ENCODE peak calls at places on chromosome 10, in ten cellular contexts. One of them, this sample, is unnamed.

GRCh38 chr10:29277296-29277695 is 11.6 kb upstream of the LYZL1 start:
- DNase-seq in left ventricle myocardium inferior: no peak
- DNase-seq in aorta: no peak
- DNase-seq in uterus: no peak
- DNase-seq in ovary: no peak
- DNase-seq in spleen: no peak
- DNase-seq in HL-60: no peak
- DNase-seq in A673: no peak
- DNase-seq in AG04450: no peak
- DNase-seq in lower leg skin: no peak
- DNase-seq in this sample: no peak

GRCh38 chr10:73218466-73219191 is 28.4 kb downstream of the DNAJC9 start:
- DNase-seq in left ventricle myocardium inferior: no peak
- DNase-seq in aorta: no peak
- DNase-seq in uterus: no peak
- DNase-seq in ovary: no peak
- DNase-seq in spleen: no peak
- DNase-seq in HL-60: peak; percentile 28
- DNase-seq in A673: peak; percentile 51
- DNase-seq in AG04450: no peak
- DNase-seq in lower leg skin: no peak
- DNase-seq in this sample: peak; percentile 56

GRCh38 chr10:33559105-33559504 is 224.6 kb upstream of the NRP1 start:
- DNase-seq in left ventricle myocardium inferior: no peak
- DNase-seq in aorta: no peak
- DNase-seq in uterus: peak; percentile 33
- DNase-seq in ovary: no peak
- DNase-seq in spleen: no peak
- DNase-seq in HL-60: no peak
- DNase-seq in A673: no peak
- DNase-seq in AG04450: peak; percentile 48
- DNase-seq in lower leg skin: no peak
- DNase-seq in this sample: peak; percentile 80

GRCh38 chr10:59675812-59676211 is 33.8 kb downstream of the SLC16A9 start:
- DNase-seq in left ventricle myocardium inferior: no peak
- DNase-seq in aorta: no peak
- DNase-seq in uterus: no peak
- DNase-seq in ovary: no peak
- DNase-seq in spleen: no peak
- DNase-seq in HL-60: no peak
- DNase-seq in A673: peak; percentile 49
- DNase-seq in AG04450: no peak
- DNase-seq in lower leg skin: no peak
- DNase-seq in this sample: no peak

GRCh38 chr10:101322266-101323151 is 31.5 kb upstream of the BTRC start:
- DNase-seq in left ventricle myocardium inferior: no peak
- DNase-seq in aorta: no peak
- DNase-seq in uterus: no peak
- DNase-seq in ovary: no peak
- DNase-seq in spleen: no peak
- DNase-seq in HL-60: no peak
- DNase-seq in A673: no peak
- DNase-seq in AG04450: no peak
- DNase-seq in lower leg skin: no peak
- DNase-seq in this sample: no peak

GRCh38 chr10:68560201-68560915 is at the start of gene TET1:
- DNase-seq in left ventricle myocardium inferior: peak; percentile 50
- DNase-seq in aorta: no peak
- DNase-seq in uterus: peak; percentile 69
- DNase-seq in ovary: peak; percentile 57
- DNase-seq in spleen: no peak
- DNase-seq in HL-60: peak; percentile 28
- DNase-seq in A673: peak; percentile 78
- DNase-seq in AG04450: no peak
- DNase-seq in lower leg skin: peak; percentile 92
- DNase-seq in this sample: peak; percentile 61

GRCh38 chr10:121113906-121114305 is 262.7 kb downstream of the WDR11 start:
- DNase-seq in left ventricle myocardium inferior: no peak
- DNase-seq in aorta: no peak
- DNase-seq in uterus: no peak
- DNase-seq in ovary: no peak
- DNase-seq in spleen: no peak
- DNase-seq in HL-60: no peak
- DNase-seq in A673: no peak
- DNase-seq in AG04450: no peak
- DNase-seq in lower leg skin: no peak
- DNase-seq in this sample: no peak

GRCh38 chr10:111118758-111119157 is 41.9 kb downstream of the ADRA2A start:
- DNase-seq in left ventricle myocardium inferior: no peak
- DNase-seq in aorta: peak; percentile 24
- DNase-seq in uterus: no peak
- DNase-seq in ovary: no peak
- DNase-seq in spleen: no peak
- DNase-seq in HL-60: no peak
- DNase-seq in A673: no peak
- DNase-seq in AG04450: no peak
- DNase-seq in lower leg skin: peak; percentile 43
- DNase-seq in this sample: no peak

GRCh38 chr10:70323697-70324340 is 40.0 kb upstream of the NPFFR1 start:
- DNase-seq in left ventricle myocardium inferior: no peak
- DNase-seq in aorta: no peak
- DNase-seq in uterus: no peak
- DNase-seq in ovary: no peak
- DNase-seq in spleen: no peak
- DNase-seq in HL-60: no peak
- DNase-seq in A673: no peak
- DNase-seq in AG04450: no peak
- DNase-seq in lower leg skin: no peak
- DNase-seq in this sample: no peak

GRCh38 chr10:30538086-30538485 is 91.5 kb downstream of the LYZL2 start:
- DNase-seq in left ventricle myocardium inferior: no peak
- DNase-seq in aorta: no peak
- DNase-seq in uterus: no peak
- DNase-seq in ovary: no peak
- DNase-seq in spleen: no peak
- DNase-seq in HL-60: no peak
- DNase-seq in A673: no peak
- DNase-seq in AG04450: no peak
- DNase-seq in lower leg skin: no peak
- DNase-seq in this sample: peak; percentile 33

DNA sequence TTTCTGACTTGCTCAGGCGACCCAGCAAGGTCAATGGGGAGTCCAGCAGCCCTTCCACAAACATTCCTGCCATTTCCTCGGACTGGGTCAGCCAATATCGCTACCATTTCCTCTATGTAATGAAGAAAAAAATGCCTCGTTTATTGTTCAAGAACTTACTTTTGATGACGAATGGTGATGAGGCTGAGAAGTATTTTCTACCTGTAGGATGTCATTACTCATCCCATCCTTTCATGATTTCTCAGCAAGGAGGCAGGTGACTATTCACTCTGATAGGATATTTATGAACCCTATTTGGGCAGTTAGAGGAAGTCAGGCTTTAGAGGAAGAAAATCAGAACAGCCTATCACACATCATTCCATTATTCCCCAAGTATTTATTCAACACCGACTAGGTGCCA is 178.6 kb downstream of the FANK1 start:
- DNase-seq in left ventricle myocardium inferior: no peak
- DNase-seq in aorta: no peak
- DNase-seq in uterus: no peak
- DNase-seq in ovary: no peak
- DNase-seq in spleen: no peak
- DNase-seq in HL-60: no peak
- DNase-seq in A673: no peak
- DNase-seq in AG04450: no peak
- DNase-seq in lower leg skin: no peak
- DNase-seq in this sample: no peak
- H3K4me3 ChIP-seq in left ventricle myocardium inferior: no peak overlapping the region
- H3K4me3 ChIP-seq in aorta: no peak overlapping the region
- H3K4me3 ChIP-seq in uterus: no peak overlapping the region
- H3K4me3 ChIP-seq in ovary: no peak overlapping the region
- H3K4me3 ChIP-seq in spleen: no peak overlapping the region
- H3K4me3 ChIP-seq in HL-60: no peak overlapping the region
- H3K4me3 ChIP-seq in A673: no peak overlapping the region
- H3K4me3 ChIP-seq in AG04450: no peak overlapping the region
- H3K4me3 ChIP-seq in lower leg skin: no peak overlapping the region
- H3K4me3 ChIP-seq in this sample: no peak overlapping the region

GRCh38 chr10:132967540-132967939 is 25.2 kb upstream of the CFAP46 start:
- DNase-seq in left ventricle myocardium inferior: no peak
- DNase-seq in aorta: no peak
- DNase-seq in uterus: no peak
- DNase-seq in ovary: no peak
- DNase-seq in spleen: peak; percentile 55
- DNase-seq in HL-60: no peak
- DNase-seq in A673: no peak
- DNase-seq in AG04450: no peak
- DNase-seq in lower leg skin: no peak
- DNase-seq in this sample: no peak

GRCh38 chr10:132962623-132963429 is 20.5 kb upstream of the CFAP46 start:
- DNase-seq in left ventricle myocardium inferior: no peak
- DNase-seq in aorta: no peak
- DNase-seq in uterus: no peak
- DNase-seq in ovary: no peak
- DNase-seq in spleen: no peak
- DNase-seq in HL-60: no peak
- DNase-seq in A673: no peak
- DNase-seq in AG04450: no peak
- DNase-seq in lower leg skin: no peak
- DNase-seq in this sample: peak; percentile 32

GRCh38 chr10:132963430-132963960 is 21.1 kb upstream of the CFAP46 start:
- DNase-seq in left ventricle myocardium inferior: no peak
- DNase-seq in aorta: no peak
- DNase-seq in uterus: no peak
- DNase-seq in ovary: no peak
- DNase-seq in spleen: peak; percentile 61
- DNase-seq in HL-60: no peak
- DNase-seq in A673: no peak
- DNase-seq in AG04450: no peak
- DNase-seq in lower leg skin: no peak
- DNase-seq in this sample: no peak

GRCh38 chr10:132964231-132964630 is 21.9 kb upstream of the CFAP46 start:
- DNase-seq in left ventricle myocardium inferior: no peak
- DNase-seq in aorta: peak; percentile 67
- DNase-seq in uterus: no peak
- DNase-seq in ovary: no peak
- DNase-seq in spleen: peak; percentile 52
- DNase-seq in HL-60: no peak
- DNase-seq in A673: no peak
- DNase-seq in AG04450: no peak
- DNase-seq in lower leg skin: no peak
- DNase-seq in this sample: no peak

GRCh38 chr10:132965411-132966057 is 23.2 kb upstream of the CFAP46 start:
- DNase-seq in left ventricle myocardium inferior: no peak
- DNase-seq in aorta: no peak
- DNase-seq in uterus: no peak
- DNase-seq in ovary: no peak
- DNase-seq in spleen: no peak
- DNase-seq in HL-60: no peak
- DNase-seq in A673: no peak
- DNase-seq in AG04450: no peak
- DNase-seq in lower leg skin: no peak
- DNase-seq in this sample: no peak
- H3K4me3 ChIP-seq in left ventricle myocardium inferior: no peak overlapping the region
- H3K4me3 ChIP-seq in aorta: no peak overlapping the region
- H3K4me3 ChIP-seq in uterus: no peak overlapping the region
- H3K4me3 ChIP-seq in ovary: no peak overlapping the region
- H3K4me3 ChIP-seq in spleen: no peak overlapping the region
- H3K4me3 ChIP-seq in HL-60: no peak overlapping the region
- H3K4me3 ChIP-seq in A673: no peak overlapping the region
- H3K4me3 ChIP-seq in AG04450: no peak overlapping the region
- H3K4me3 ChIP-seq in lower leg skin: no peak overlapping the region
- H3K4me3 ChIP-seq in this sample: no peak overlapping the region

GRCh38 chr10:31944071-31944433 is 15.4 kb upstream of the ARHGAP12 start:
- DNase-seq in left ventricle myocardium inferior: no peak
- DNase-seq in aorta: no peak
- DNase-seq in uterus: no peak
- DNase-seq in ovary: no peak
- DNase-seq in spleen: no peak
- DNase-seq in HL-60: no peak
- DNase-seq in A673: no peak
- DNase-seq in AG04450: no peak
- DNase-seq in lower leg skin: peak; percentile 15
- DNase-seq in this sample: no peak

GRCh38 chr10:31945392-31945791 is 16.8 kb upstream of the ARHGAP12 start:
- DNase-seq in left ventricle myocardium inferior: no peak
- DNase-seq in aorta: no peak
- DNase-seq in uterus: no peak
- DNase-seq in ovary: no peak
- DNase-seq in spleen: no peak
- DNase-seq in HL-60: no peak
- DNase-seq in A673: no peak
- DNase-seq in AG04450: no peak
- DNase-seq in lower leg skin: no peak
- DNase-seq in this sample: no peak

GRCh38 chr10:31949266-31949665 is 20.6 kb upstream of the ARHGAP12 start:
- DNase-seq in left ventricle myocardium inferior: no peak
- DNase-seq in aorta: no peak
- DNase-seq in uterus: no peak
- DNase-seq in ovary: no peak
- DNase-seq in spleen: no peak
- DNase-seq in HL-60: no peak
- DNase-seq in A673: no peak
- DNase-seq in AG04450: no peak
- DNase-seq in lower leg skin: no peak
- DNase-seq in this sample: no peak

GRCh38 chr10:31947144-31947926 is 18.7 kb upstream of the ARHGAP12 start:
- DNase-seq in left ventricle myocardium inferior: no peak
- DNase-seq in aorta: no peak
- DNase-seq in uterus: no peak
- DNase-seq in ovary: no peak
- DNase-seq in spleen: no peak
- DNase-seq in HL-60: no peak
- DNase-seq in A673: peak; percentile 87
- DNase-seq in AG04450: peak; percentile 88
- DNase-seq in lower leg skin: peak; percentile 34
- DNase-seq in this sample: peak; percentile 93

DNA sequence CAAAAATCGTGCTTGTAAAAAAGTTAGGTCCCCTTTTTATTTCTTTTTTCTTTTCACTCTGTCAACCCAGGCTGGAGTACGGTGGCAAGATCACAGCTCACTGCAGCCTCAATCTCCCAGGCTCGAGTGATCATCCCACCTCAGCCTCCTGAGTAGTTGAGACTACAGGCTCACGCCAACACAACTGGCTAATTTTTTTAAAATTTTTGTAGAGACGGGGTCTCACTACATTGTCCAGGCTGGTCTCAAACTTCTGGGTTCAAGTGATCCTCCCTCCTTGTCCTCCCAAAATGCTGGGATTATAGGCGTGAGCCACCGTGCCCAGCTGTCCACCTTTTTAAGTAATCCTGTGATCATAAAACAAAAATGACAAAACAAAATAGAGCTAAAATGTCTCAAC is 19.4 kb upstream of the ARHGAP12 start:
- DNase-seq in left ventricle myocardium inferior: no peak
- DNase-seq in aorta: no peak
- DNase-seq in uterus: no peak
- DNase-seq in ovary: no peak
- DNase-seq in spleen: no peak
- DNase-seq in HL-60: no peak
- DNase-seq in A673: no peak
- DNase-seq in AG04450: no peak
- DNase-seq in lower leg skin: peak; percentile 76
- DNase-seq in this sample: no peak
- H3K4me3 ChIP-seq in left ventricle myocardium inferior: no peak overlapping the region
- H3K4me3 ChIP-seq in aorta: no peak overlapping the region
- H3K4me3 ChIP-seq in uterus: no peak overlapping the region
- H3K4me3 ChIP-seq in ovary: no peak overlapping the region
- H3K4me3 ChIP-seq in spleen: no peak overlapping the region
- H3K4me3 ChIP-seq in HL-60: no peak overlapping the region
- H3K4me3 ChIP-seq in A673: no peak overlapping the region
- H3K4me3 ChIP-seq in AG04450: no peak overlapping the region
- H3K4me3 ChIP-seq in lower leg skin: no peak overlapping the region
- H3K4me3 ChIP-seq in this sample: no peak overlapping the region

GRCh38 chr10:74753295-74754211 is 72.8 kb upstream of the KAT6B start:
- DNase-seq in left ventricle myocardium inferior: no peak
- DNase-seq in aorta: no peak
- DNase-seq in uterus: peak; percentile 72
- DNase-seq in ovary: peak; percentile 53
- DNase-seq in spleen: no peak
- DNase-seq in HL-60: no peak
- DNase-seq in A673: no peak
- DNase-seq in AG04450: no peak
- DNase-seq in lower leg skin: peak; percentile 83
- DNase-seq in this sample: no peak
- H3K4me3 ChIP-seq in left ventricle myocardium inferior: no peak overlapping the region
- H3K4me3 ChIP-seq in aorta: no peak overlapping the region
- H3K4me3 ChIP-seq in uterus: no peak overlapping the region
- H3K4me3 ChIP-seq in ovary: no peak overlapping the region
- H3K4me3 ChIP-seq in spleen: no peak overlapping the region
- H3K4me3 ChIP-seq in HL-60: no peak overlapping the region
- H3K4me3 ChIP-seq in A673: no peak overlapping the region
- H3K4me3 ChIP-seq in AG04450: no peak overlapping the region
- H3K4me3 ChIP-seq in lower leg skin: no peak overlapping the region
- H3K4me3 ChIP-seq in this sample: no peak overlapping the region

This sample was measured in fibroblast of pulmonary artery.